ENCODE peak calls at places on chromosomes 1 and 21, in six cellular contexts. T is H1, V is GM12878, X is K562, H is SK-N-SH, Q is HepG2. Y is an unnamed sample.
A peak's percentile ranks its signal among the peaks of the same experiment; 100 is the strongest.

GRCh38 chr1:165284471-165284870 is 72.0 kb downstream of the LMX1A start:
- DNase-seq in T (no peak), V (no peak), X (no peak), H (no peak), Q (no peak), Y (no peak)

GRCh38 chr1:147781056-147781471 is 20.7 kb upstream of the GJA5 start:
- DNase-seq in T (no peak), V (no peak), X (no peak), H (no peak), Q (no peak), Y (no peak)

GRCh38 chr1:162396201-162396906 is 14.8 kb downstream of the C1orf226 start:
- DNase-seq in T (peak; percentile 20), V (no peak), X (peak; percentile 24), H (no peak), Q (no peak), Y (no peak)

GRCh38 chr1:86965012-86965826 is 50.8 kb downstream of the HS2ST1 start:
- DNase-seq in T (no peak), V (no peak), X (peak; percentile 24), H (peak; percentile 40), Q (peak; percentile 46), Y (peak; percentile 23)

GRCh38 chr1:111234866-111235265 is 7.4 kb downstream of the CHI3L2 start:
- DNase-seq in T (no peak), V (no peak), X (no peak), H (no peak), Q (no peak), Y (no peak)

GRCh38 chr1:158149175-158149574 is 31.5 kb upstream of the CD1D start:
- DNase-seq in T (no peak), V (no peak), X (peak; percentile 11), H (no peak), Q (no peak), Y (no peak)

GRCh38 chr21:38712076-38712475 is 93.7 kb upstream of the ETS2 start:
- DNase-seq in T (no peak), V (no peak), X (peak; percentile 32), H (peak; percentile 36), Q (peak; percentile 62), Y (peak; percentile 31)

GRCh38 chr1:7752512-7753417 is 18.3 kb upstream of the VAMP3 start:
- DNase-seq in T (peak; percentile 62), V (no peak), X (peak; percentile 34), H (peak; percentile 62), Q (peak; percentile 69), Y (peak; percentile 32)

GRCh38 chr1:77825356-77825709 is 45.9 kb downstream of the MIGA1 start:
- DNase-seq in T (no peak), V (peak; percentile 1), X (no peak), H (no peak), Q (peak; percentile 44), Y (peak; percentile 38)

GRCh38 chr1:82920418-82921248 is 1078.3 kb downstream of the TTLL7 start:
- DNase-seq in T (no peak), V (no peak), X (no peak), H (no peak), Q (no peak), Y (no peak)

GRCh38 chr1:97270508-97271307 is 549.1 kb downstream of the PTBP2 start:
- DNase-seq in T (no peak), V (no peak), X (no peak), H (peak; percentile 7), Q (no peak), Y (no peak)

GRCh38 chr1:2238361-2239055 is 10.4 kb downstream of the SKI start:
- DNase-seq in T (no peak), V (no peak), X (no peak), H (no peak), Q (no peak), Y (no peak)

DNA sequence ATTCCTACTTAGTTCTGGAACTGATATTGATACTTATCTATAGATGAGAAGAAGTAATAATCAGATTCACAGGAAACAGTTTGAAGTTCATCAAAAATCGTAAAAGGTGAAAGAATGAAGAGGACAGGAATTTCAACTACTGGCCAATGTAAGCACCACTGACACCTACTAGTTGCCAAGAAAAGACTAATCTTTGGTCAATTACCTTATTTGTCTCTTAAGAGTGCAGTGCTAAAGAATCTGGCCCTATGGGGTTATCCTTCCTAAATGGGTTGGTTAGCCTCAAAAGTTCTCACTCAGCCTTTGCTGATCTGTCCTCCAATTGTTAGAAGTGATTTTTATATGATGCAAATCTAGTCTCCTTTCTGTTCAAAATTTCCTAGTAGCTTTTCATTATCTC is 29.5 kb downstream of the ADSS2 start:
- DNase-seq in T (no peak), V (no peak), X (no peak), H (no peak), Q (no peak), Y (no peak)
- TF ChIP-seq YY1 in T (no peak), V (no peak), X (no peak), H (no peak), Q (no peak), Y (no peak)

GRCh38 chr1:65698590-65698989 is 94.1 kb upstream of the PDE4B start:
- DNase-seq in T (no peak), V (no peak), X (no peak), H (no peak), Q (no peak), Y (no peak)

GRCh38 chr1:65703853-65704252 is 88.8 kb upstream of the PDE4B start:
- DNase-seq in T (no peak), V (no peak), X (no peak), H (no peak), Q (no peak), Y (no peak)

DNA sequence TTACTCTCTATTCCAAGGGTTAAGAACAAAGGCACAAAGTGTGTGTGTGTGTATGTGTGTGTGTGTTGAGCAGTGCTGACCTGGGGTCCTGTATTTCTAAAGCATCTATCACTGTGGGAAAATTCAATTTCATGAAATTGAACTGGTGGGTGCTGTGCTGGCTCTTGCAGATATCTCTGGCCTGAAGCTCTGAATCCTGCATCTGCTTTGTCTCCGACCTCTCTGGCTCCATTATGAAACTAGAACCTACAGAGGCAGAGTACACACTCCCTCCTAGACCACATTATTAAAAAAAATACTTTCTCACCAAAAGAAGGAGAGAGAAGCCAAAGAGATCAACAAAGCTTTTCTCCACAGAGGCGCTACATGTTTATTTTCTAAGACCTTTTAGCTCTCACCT is 88.4 kb upstream of the PDE4B start:
- DNase-seq in T (no peak), V (no peak), X (no peak), H (peak; percentile 34), Q (no peak), Y (no peak)
- H3K4me2 ChIP-seq in T (no peak overlapping the region), V (peak overlapping the region; percentile 25), X (no peak overlapping the region), H (no peak overlapping the region), Q (no peak overlapping the region), Y (no peak overlapping the region)

DNA sequence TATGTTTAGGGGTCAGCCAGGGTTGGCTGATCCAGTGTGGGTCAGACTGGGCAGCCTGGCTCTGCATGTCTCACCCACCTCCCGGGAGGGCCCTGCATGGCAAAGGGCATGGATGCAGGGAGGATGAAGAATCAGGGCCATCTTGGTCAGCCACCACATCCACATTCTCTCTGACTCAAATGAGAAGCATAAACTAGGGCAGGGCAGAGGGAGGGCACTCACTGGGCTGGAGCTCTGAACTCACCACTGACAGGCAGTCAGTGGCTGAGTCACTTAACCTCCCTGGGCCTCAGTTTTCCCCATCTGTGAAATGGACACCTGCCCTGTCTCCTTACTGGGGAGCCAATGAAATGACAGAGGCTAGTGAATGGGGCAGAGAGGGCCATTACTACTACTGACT is 4.3 kb upstream of the CELA2A start:
- DNase-seq in T (no peak), V (no peak), X (no peak), H (no peak), Q (no peak), Y (no peak)
- TF ChIP-seq SIN3A in T (no peak), V (no peak), X (no peak), H (no peak), Q (no peak), Y (no peak)

DNA sequence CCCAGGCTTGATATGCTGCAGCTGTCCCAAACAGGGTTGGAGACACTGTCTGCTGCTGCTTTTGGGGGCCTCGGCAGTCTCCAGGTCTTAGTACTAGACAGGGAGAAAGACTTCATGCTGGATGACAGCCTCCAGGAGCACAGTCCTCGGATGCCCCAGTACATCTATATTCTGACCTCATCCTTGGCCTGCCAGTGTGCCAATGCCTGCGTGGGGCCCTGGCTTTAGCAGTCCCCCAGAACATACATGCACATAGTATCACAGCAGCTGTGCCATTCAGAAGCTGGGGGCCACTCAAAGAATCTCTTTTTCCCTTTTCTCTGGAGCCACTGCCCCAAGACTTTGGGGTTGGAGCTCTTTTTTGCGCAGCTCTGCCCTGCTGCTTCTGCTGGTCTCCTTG is 4.4 kb upstream of the ZSCAN20 start:
- DNase-seq in T (no peak), V (no peak), X (no peak), H (no peak), Q (no peak), Y (no peak)
- TF ChIP-seq YY1 in T (no peak), V (no peak), X (no peak), H (no peak), Q (no peak), Y (no peak)

GRCh38 chr1:58584082-58584895 is 7.2 kb upstream of the TACSTD2 start:
- DNase-seq in T (no peak), V (no peak), X (peak; percentile 51), H (no peak), Q (peak; percentile 64), Y (peak; percentile 87)
- H3K4me2 ChIP-seq in T (no peak overlapping the region), V (peak overlapping the region; percentile 28), X (no peak overlapping the region), H (peak overlapping the region; percentile 46), Q (no peak overlapping the region), Y (peak overlapping the region; percentile 81)

GRCh38 chr1:211813590-211813989 is 17.0 kb downstream of the LPGAT1 start:
- DNase-seq in T (no peak), V (no peak), X (no peak), H (no peak), Q (no peak), Y (no peak)
- TF ChIP-seq SIN3A in T (no peak), V (no peak), X (no peak), H (no peak), Q (no peak), Y (no peak)

DNA sequence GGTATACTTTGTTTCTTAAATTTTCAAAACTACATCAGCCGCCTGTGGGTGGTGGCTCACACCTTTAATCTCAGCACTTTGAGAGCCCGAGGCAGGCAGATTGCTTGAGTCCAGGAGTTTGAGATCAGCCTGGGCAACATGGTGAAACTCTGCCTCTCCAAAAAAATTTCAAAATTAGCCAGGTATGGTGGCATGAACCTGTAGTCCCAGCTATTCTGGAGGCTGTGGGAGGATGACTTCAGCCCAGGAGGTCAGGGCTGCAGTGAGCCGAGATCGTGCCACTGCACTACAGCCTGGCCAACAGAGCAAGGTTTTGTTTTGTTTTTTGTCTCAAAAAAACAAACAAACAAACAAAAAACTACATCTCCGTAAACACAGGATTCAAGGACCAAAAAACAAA is 3.3 kb downstream of the EYA3 start:
- DNase-seq in T (no peak), V (no peak), X (no peak), H (no peak), Q (no peak), Y (no peak)
- TF ChIP-seq YY1 in T (no peak), V (no peak), X (no peak), H (no peak), Q (no peak), Y (no peak)

DNA sequence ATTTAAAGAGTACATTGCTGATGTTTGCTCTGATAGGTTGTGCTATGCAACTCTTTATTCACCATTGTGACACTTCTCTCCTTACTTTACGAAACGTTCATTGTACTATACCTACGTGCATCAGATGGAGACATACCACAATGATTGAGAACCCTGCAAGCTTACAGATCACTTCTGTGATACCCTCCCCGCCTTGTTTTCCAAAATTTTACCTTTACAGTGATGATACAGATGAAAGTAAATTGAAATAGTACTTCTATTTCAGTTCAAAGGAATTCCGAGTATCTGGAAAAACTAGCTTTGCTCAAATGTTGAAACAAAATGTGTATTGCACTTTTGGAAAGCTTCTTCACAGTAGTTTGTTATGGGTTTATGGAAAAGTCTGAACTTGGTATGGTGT is 3.3 kb downstream of the OR14K1 start:
- DNase-seq in T (no peak), V (no peak), X (no peak), H (no peak), Q (no peak), Y (no peak)
- H3K4me2 ChIP-seq in T (no peak overlapping the region), V (no peak overlapping the region), X (no peak overlapping the region), H (no peak overlapping the region), Q (no peak overlapping the region), Y (no peak overlapping the region)